ENCODE peak calls at places on chromosomes 12 and 14, in four cellular contexts. B, L, O and W are unnamed samples. For H3K4me1, the result is how much of the 10 kb centered on the place peaks cover.

GRCh38 chr12:34292736-34293625 is 270.7 kb downstream of the ALG10 start:
- DNase-seq in O (no peak), L (no peak), B (no peak), W (peak)

GRCh38 chr12:97837401-97837800 is 374.8 kb downstream of the RMST start:
- DNase-seq in L (no peak), O (no peak), B (no peak), W (no peak)

GRCh38 chr14:36268957-36269734 is 51.3 kb downstream of the MBIP start:
- DNase-seq in B (no peak), O (no peak), L (no peak), W (no peak)

GRCh38 chr12:113359133-113359938 is 949 bp downstream of the PLBD2 start:
- DNase-seq in O (peak), B (no peak), L (no peak), W (no peak)

GRCh38 chr14:29529418-29529817 is 398.2 kb downstream of the PRKD1 start:
- DNase-seq in B (no peak), L (no peak), O (no peak), W (no peak)

GRCh38 chr12:125092872-125093680 is 27.8 kb downstream of the AACS start:
- DNase-seq in O (peak), B (no peak), L (no peak), W (no peak)

GRCh38 chr12:118249547-118249946 is 113.6 kb downstream of the PEBP1 start:
- DNase-seq in B (no peak), L (no peak), O (no peak), W (no peak)

GRCh38 chr12:98821849-98822248 is 176.8 kb downstream of the APAF1 start:
- DNase-seq in B (no peak), O (no peak), L (no peak), W (no peak)

GRCh38 chr12:70367268-70368141 is 1.4 kb downstream of the KCNMB4 start:
- DNase-seq in O (no peak), L (no peak), B (no peak), W (no peak)

GRCh38 chr12:116916122-116916521 is 5.4 kb downstream of the FBXW8 start:
- DNase-seq in O (no peak), L (no peak), B (no peak), W (no peak)

GRCh38 chr14:75279739-75280447 is 1.3 kb downstream of the FOS start:
- DNase-seq in B (no peak), L (no peak), O (peak), W (no peak)

GRCh38 chr12:50647479-50647878 is 116.4 kb upstream of the ATF1 start:
- DNase-seq in O (no peak), L (no peak), B (no peak), W (no peak)

GRCh38 chr12:54420766-54421144 is 1.7 kb upstream of the ITGA5 start:
- DNase-seq in B (peak), O (no peak), L (no peak), W (no peak)

GRCh38 chr12:22729898-22730443 is 105.0 kb downstream of the ETNK1 start:
- DNase-seq in B (no peak), O (no peak), L (no peak), W (no peak)
- H3K4me1 ChIP-seq in B (under half), O (under half), L (under half), W (under half)

GRCh38 chr14:58390830-58391229 is 4.9 kb upstream of the TOMM20L start:
- DNase-seq in O (no peak), B (no peak), L (no peak), W (no peak)
- TF ChIP-seq CTCF in O (no peak), B (no peak), L (no peak), W (no peak)

GRCh38 chr12:56117778-56118687 is at the start of gene ZC3H10:
- DNase-seq in O (peak), L (peak), B (peak), W (peak)
- TF ChIP-seq POLR2A in O (peak), L (peak), B (peak), W (peak)

GRCh38 chr12:120247183-120247582 is 18.3 kb downstream of the PXN start:
- DNase-seq in L (no peak), O (no peak), B (no peak), W (no peak)

GRCh38 chr12:120249875-120250795 is 15.4 kb downstream of the PXN start:
- DNase-seq in O (peak), B (peak), L (no peak), W (no peak)

GRCh38 chr12:120249266-120249874 is 16.2 kb downstream of the PXN start:
- DNase-seq in B (no peak), L (no peak), O (no peak), W (no peak)

GRCh38 chr12:120242971-120243699 is 22.4 kb downstream of the PXN start:
- DNase-seq in O (no peak), L (no peak), B (no peak), W (no peak)

DNA sequence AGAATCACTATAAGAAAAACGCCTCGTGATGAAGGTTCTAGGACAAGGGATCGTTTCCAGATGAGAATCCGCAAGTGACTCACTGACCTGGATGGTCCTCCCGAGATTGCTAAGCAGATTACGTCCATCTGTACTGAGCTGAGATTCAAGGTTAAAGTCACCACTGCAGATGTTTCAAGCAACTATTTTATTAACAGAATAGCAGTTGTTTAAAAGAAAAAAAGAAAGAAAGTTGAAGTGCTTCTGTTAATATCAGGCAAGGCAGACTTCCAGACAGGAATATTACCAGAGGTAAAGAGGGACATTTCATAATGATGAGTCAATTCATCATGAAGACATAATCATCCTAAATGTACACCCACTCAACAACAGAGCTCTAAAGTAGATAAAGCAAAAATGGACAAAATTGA is 17.9 kb downstream of the PXN start:
- DNase-seq in O (peak), L (no peak), B (no peak), W (no peak)
- H3K4me1 ChIP-seq in O (half or more), L (half or more), B (under half), W (under half)

DNA sequence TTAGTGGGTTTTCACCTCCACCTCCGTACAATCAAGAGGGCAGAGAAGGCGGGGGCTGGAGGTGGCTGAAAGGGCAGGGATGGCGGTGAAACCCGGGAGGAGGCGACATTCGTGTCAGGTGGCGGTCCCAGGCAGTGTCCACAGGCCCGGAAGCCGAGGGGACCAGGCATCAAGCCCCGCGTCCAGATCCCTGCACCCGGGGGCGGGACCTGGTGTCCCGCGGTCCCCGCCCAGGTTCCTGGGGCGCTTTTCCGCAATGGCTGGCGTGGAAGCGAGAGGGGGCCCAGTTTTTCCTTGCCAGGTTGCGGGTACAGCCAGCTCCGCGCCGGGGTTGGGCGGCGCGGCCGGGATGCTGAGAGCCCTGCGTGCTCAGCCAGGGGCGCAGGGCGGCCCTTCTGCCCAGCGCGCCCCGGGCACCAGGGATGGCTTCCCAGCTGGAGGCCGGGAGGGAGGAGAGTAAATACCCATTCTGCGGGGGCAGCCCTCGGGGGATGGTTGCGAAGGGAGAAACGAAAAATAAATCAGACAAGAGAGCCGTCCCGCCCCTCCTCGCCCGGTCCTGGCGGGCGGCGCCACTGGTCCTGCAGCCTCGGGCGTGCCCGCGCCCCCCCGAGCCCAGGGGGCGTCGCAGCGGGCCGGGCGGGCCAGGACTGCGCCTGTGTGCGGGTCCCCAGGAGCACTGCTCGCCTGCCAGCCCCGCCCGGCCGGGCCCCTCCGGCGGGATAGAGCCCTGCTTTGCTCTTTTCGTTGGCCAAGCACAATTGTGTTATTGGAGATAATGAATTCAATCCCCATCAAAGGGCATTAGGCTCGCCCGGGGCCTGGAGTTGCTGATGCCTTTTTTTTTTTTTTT is 11.5 kb downstream of the FOXA1 start:
- DNase-seq in L (no peak), B (no peak), O (no peak), W (peak)
- TF ChIP-seq CTCF in L (peak), B (no peak), O (no peak), W (no peak)

DNA sequence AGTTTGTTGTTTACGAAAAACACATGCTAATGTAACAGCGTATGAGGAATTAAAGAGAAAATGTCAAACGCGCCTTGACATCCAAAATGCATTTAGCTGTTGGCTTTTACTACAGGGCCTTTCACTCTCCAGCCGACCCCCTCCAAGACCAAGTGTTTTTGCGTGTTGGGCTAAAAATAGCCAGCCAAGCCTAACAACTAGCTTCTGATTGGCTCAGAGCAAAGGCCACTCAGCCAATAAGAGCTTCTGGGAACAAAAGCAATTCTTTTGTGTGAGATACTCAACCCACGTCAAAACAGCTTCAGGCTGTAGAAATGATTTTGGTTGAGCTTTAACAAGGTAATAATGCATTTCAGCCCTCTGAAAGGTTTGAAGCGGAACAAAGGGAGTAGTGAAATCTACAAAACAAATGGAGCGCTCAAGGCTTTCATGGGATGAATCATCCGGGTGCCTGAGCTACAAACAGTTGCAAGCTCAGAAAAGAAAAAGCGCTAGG is 198.7 kb upstream of the DCN start:
- DNase-seq in L (no peak), O (peak), B (no peak), W (no peak)
- TF ChIP-seq POLR2A in L (no peak), O (no peak), B (peak), W (no peak)

GRCh38 chr12:51748235-51748634 is 100.3 kb downstream of the FIGNL2 start:
- DNase-seq in O (no peak), B (no peak), L (no peak), W (no peak)
- H3K4me1 ChIP-seq in O (under half), B (under half), L (under half), W (under half)